ENCODE peak calls at places on chromosome 4, in four cellular contexts. One of them, this sample, is unnamed.

GRCh38 chr4:31458813-31459212 is 738.6 kb downstream of the PCDH7 start:
- DNase-seq in M059J: no peak
- DNase-seq in GF-D8: no peak
- DNase-seq in WTC11: no peak
- DNase-seq in this sample: no peak

GRCh38 chr4:119068529-119068962 is 67.1 kb upstream of the MYOZ2 start:
- DNase-seq in GF-D8: no peak
- DNase-seq in WTC11: no peak
- DNase-seq in M059J: peak
- DNase-seq in this sample: no peak

GRCh38 chr4:99723555-99724450 is 66.2 kb upstream of the C4orf54 start:
- DNase-seq in GF-D8: peak
- DNase-seq in M059J: peak
- DNase-seq in WTC11: no peak
- DNase-seq in this sample: no peak

GRCh38 chr4:73661646-73662119 is 41.4 kb upstream of the RASSF6 start:
- DNase-seq in M059J: peak
- DNase-seq in WTC11: no peak
- DNase-seq in GF-D8: no peak
- DNase-seq in this sample: no peak

GRCh38 chr4:137678796-137679195 is 146.5 kb upstream of the PCDH18 start:
- DNase-seq in WTC11: no peak
- DNase-seq in M059J: peak
- DNase-seq in GF-D8: no peak
- DNase-seq in this sample: no peak

GRCh38 chr4:73702796-73703287 is 37.5 kb upstream of the CXCL8 start:
- DNase-seq in GF-D8: no peak
- DNase-seq in WTC11: no peak
- DNase-seq in M059J: no peak
- DNase-seq in this sample: no peak

GRCh38 chr4:38860788-38861424 is 4.3 kb upstream of the TLR6 start:
- DNase-seq in GF-D8: no peak
- DNase-seq in M059J: peak
- DNase-seq in WTC11: peak
- DNase-seq in this sample: peak

GRCh38 chr4:166675411-166675810 is 558.9 kb downstream of the SPOCK3 start:
- DNase-seq in M059J: peak
- DNase-seq in GF-D8: no peak
- DNase-seq in WTC11: no peak
- DNase-seq in this sample: no peak

GRCh38 chr4:11548529-11549176 is 120.0 kb upstream of the HS3ST1 start:
- DNase-seq in GF-D8: no peak
- DNase-seq in M059J: peak
- DNase-seq in WTC11: no peak
- DNase-seq in this sample: no peak

GRCh38 chr4:88880501-88881226 is 176.3 kb downstream of the FAM13A start:
- DNase-seq in GF-D8: no peak
- DNase-seq in M059J: peak
- DNase-seq in WTC11: no peak
- DNase-seq in this sample: no peak